ENCODE peak calls at places on chromosomes 13 and 19, in six cellular contexts. One of them, this sample, is unnamed.

GRCh38 chr19:55490478-55491436 is 2.5 kb downstream of the SSC5D start:
- DNase-seq in uterus: peak
- DNase-seq in hepatocyte: no peak
- DNase-seq in fibroblast of pulmonary artery: no peak
- DNase-seq in AG09309: no peak
- DNase-seq in gastrocnemius medialis: no peak
- DNase-seq in this sample: no peak

GRCh38 chr13:31923134-31923763 is 108.3 kb upstream of the FRY start:
- DNase-seq in fibroblast of pulmonary artery: no peak
- DNase-seq in hepatocyte: no peak
- DNase-seq in AG09309: no peak
- DNase-seq in uterus: no peak
- DNase-seq in gastrocnemius medialis: no peak
- DNase-seq in this sample: no peak

GRCh38 chr13:25678398-25678797 is 306.6 kb downstream of the ATP8A2 start:
- DNase-seq in uterus: no peak
- DNase-seq in gastrocnemius medialis: peak
- DNase-seq in hepatocyte: no peak
- DNase-seq in AG09309: no peak
- DNase-seq in fibroblast of pulmonary artery: no peak
- DNase-seq in this sample: peak

GRCh38 chr13:27257233-27257568 is 5.8 kb downstream of the RPL21 start:
- DNase-seq in gastrocnemius medialis: no peak
- DNase-seq in fibroblast of pulmonary artery: no peak
- DNase-seq in hepatocyte: no peak
- DNase-seq in uterus: no peak
- DNase-seq in AG09309: no peak
- DNase-seq in this sample: no peak

GRCh38 chr19:30314056-30314804 is 58.0 kb upstream of the ZNF536 start:
- DNase-seq in AG09309: no peak
- DNase-seq in fibroblast of pulmonary artery: no peak
- DNase-seq in gastrocnemius medialis: no peak
- DNase-seq in hepatocyte: peak
- DNase-seq in uterus: no peak
- DNase-seq in this sample: no peak

GRCh38 chr19:32861596-32861995 is 8.0 kb downstream of the SLC7A9 start:
- DNase-seq in hepatocyte: no peak
- DNase-seq in fibroblast of pulmonary artery: no peak
- DNase-seq in gastrocnemius medialis: no peak
- DNase-seq in AG09309: no peak
- DNase-seq in uterus: no peak
- DNase-seq in this sample: no peak

GRCh38 chr13:72808917-72809500 is 27.1 kb downstream of the PIBF1 start:
- DNase-seq in uterus: no peak
- DNase-seq in hepatocyte: peak
- DNase-seq in gastrocnemius medialis: no peak
- DNase-seq in fibroblast of pulmonary artery: peak
- DNase-seq in AG09309: no peak
- DNase-seq in this sample: peak

GRCh38 chr19:29370276-29370675 is 155.5 kb upstream of the VSTM2B start:
- DNase-seq in AG09309: no peak
- DNase-seq in hepatocyte: no peak
- DNase-seq in uterus: no peak
- DNase-seq in gastrocnemius medialis: no peak
- DNase-seq in fibroblast of pulmonary artery: no peak
- DNase-seq in this sample: no peak

GRCh38 chr19:41116261-41116660 is 2.0 kb downstream of the CYP2F1 start:
- DNase-seq in hepatocyte: no peak
- DNase-seq in fibroblast of pulmonary artery: no peak
- DNase-seq in gastrocnemius medialis: no peak
- DNase-seq in AG09309: no peak
- DNase-seq in uterus: no peak
- DNase-seq in this sample: no peak

GRCh38 chr13:82791035-82791434 is 1091.2 kb downstream of the SLITRK1 start:
- DNase-seq in uterus: no peak
- DNase-seq in AG09309: no peak
- DNase-seq in hepatocyte: no peak
- DNase-seq in fibroblast of pulmonary artery: no peak
- DNase-seq in gastrocnemius medialis: no peak
- DNase-seq in this sample: no peak

GRCh38 chr13:98539655-98540054 is 37.3 kb downstream of the STK24 start:
- DNase-seq in gastrocnemius medialis: no peak
- DNase-seq in fibroblast of pulmonary artery: no peak
- DNase-seq in hepatocyte: no peak
- DNase-seq in AG09309: no peak
- DNase-seq in uterus: no peak
- DNase-seq in this sample: no peak

GRCh38 chr13:38602261-38602660 is 84.6 kb upstream of the FREM2 start:
- DNase-seq in hepatocyte: no peak
- DNase-seq in gastrocnemius medialis: no peak
- DNase-seq in AG09309: no peak
- DNase-seq in uterus: no peak
- DNase-seq in fibroblast of pulmonary artery: peak
- DNase-seq in this sample: no peak

GRCh38 chr19:52665529-52665928 is 27.4 kb upstream of the ZNF83 start:
- DNase-seq in AG09309: no peak
- DNase-seq in fibroblast of pulmonary artery: no peak
- DNase-seq in gastrocnemius medialis: no peak
- DNase-seq in hepatocyte: peak
- DNase-seq in uterus: no peak
- DNase-seq in this sample: no peak

GRCh38 chr19:43527860-43528622 is 1.0 kb upstream of the ETHE1 start:
- DNase-seq in fibroblast of pulmonary artery: no peak
- DNase-seq in hepatocyte: no peak
- DNase-seq in gastrocnemius medialis: no peak
- DNase-seq in uterus: peak
- DNase-seq in AG09309: no peak
- DNase-seq in this sample: peak

GRCh38 chr19:37551123-37551993 is 43.2 kb downstream of the ZNF571 start:
- DNase-seq in hepatocyte: no peak
- DNase-seq in fibroblast of pulmonary artery: peak
- DNase-seq in AG09309: no peak
- DNase-seq in gastrocnemius medialis: no peak
- DNase-seq in uterus: no peak
- DNase-seq in this sample: peak

GRCh38 chr19:58406818-58407657 is 1.4 kb upstream of the ZNF584 start:
- DNase-seq in fibroblast of pulmonary artery: no peak
- DNase-seq in AG09309: no peak
- DNase-seq in uterus: no peak
- DNase-seq in gastrocnemius medialis: no peak
- DNase-seq in hepatocyte: peak
- DNase-seq in this sample: peak

GRCh38 chr19:46254776-46255175 is 25.2 kb downstream of the IGFL1 start:
- DNase-seq in AG09309: no peak
- DNase-seq in uterus: no peak
- DNase-seq in hepatocyte: no peak
- DNase-seq in fibroblast of pulmonary artery: no peak
- DNase-seq in gastrocnemius medialis: no peak
- DNase-seq in this sample: peak

GRCh38 chr13:51800456-51800855 is 3.5 kb downstream of the DHRS12 start:
- DNase-seq in uterus: no peak
- DNase-seq in gastrocnemius medialis: peak
- DNase-seq in AG09309: no peak
- DNase-seq in fibroblast of pulmonary artery: no peak
- DNase-seq in hepatocyte: no peak
- DNase-seq in this sample: no peak

GRCh38 chr13:29434217-29434940 is 161.1 kb downstream of the SLC7A1 start:
- DNase-seq in uterus: no peak
- DNase-seq in fibroblast of pulmonary artery: no peak
- DNase-seq in hepatocyte: no peak
- DNase-seq in AG09309: no peak
- DNase-seq in gastrocnemius medialis: no peak
- DNase-seq in this sample: no peak

GRCh38 chr13:89150362-89150761 is 1479.2 kb downstream of the SLITRK5 start:
- DNase-seq in hepatocyte: peak
- DNase-seq in fibroblast of pulmonary artery: peak
- DNase-seq in AG09309: no peak
- DNase-seq in gastrocnemius medialis: no peak
- DNase-seq in uterus: no peak
- DNase-seq in this sample: no peak

GRCh38 chr19:2420490-2420889 is 6.9 kb downstream of the TIMM13 start:
- DNase-seq in uterus: no peak
- DNase-seq in hepatocyte: no peak
- DNase-seq in gastrocnemius medialis: no peak
- DNase-seq in AG09309: no peak
- DNase-seq in fibroblast of pulmonary artery: no peak
- DNase-seq in this sample: no peak

GRCh38 chr19:38893341-38893771 is 6.1 kb downstream of the SIRT2 start:
- DNase-seq in hepatocyte: no peak
- DNase-seq in gastrocnemius medialis: no peak
- DNase-seq in uterus: no peak
- DNase-seq in AG09309: no peak
- DNase-seq in fibroblast of pulmonary artery: no peak
- DNase-seq in this sample: no peak

GRCh38 chr13:25478186-25478585 is 106.4 kb downstream of the ATP8A2 start:
- DNase-seq in fibroblast of pulmonary artery: no peak
- DNase-seq in gastrocnemius medialis: no peak
- DNase-seq in AG09309: no peak
- DNase-seq in uterus: no peak
- DNase-seq in hepatocyte: peak
- DNase-seq in this sample: no peak

GRCh38 chr19:11227201-11227886 is 12.1 kb upstream of the ANGPTL8 start:
- DNase-seq in fibroblast of pulmonary artery: no peak
- DNase-seq in AG09309: no peak
- DNase-seq in uterus: no peak
- DNase-seq in hepatocyte: no peak
- DNase-seq in gastrocnemius medialis: no peak
- DNase-seq in this sample: peak

GRCh38 chr19:31378404-31378803 is 29.2 kb upstream of the TSHZ3 start:
- DNase-seq in uterus: peak
- DNase-seq in hepatocyte: peak
- DNase-seq in AG09309: peak
- DNase-seq in fibroblast of pulmonary artery: peak
- DNase-seq in gastrocnemius medialis: no peak
- DNase-seq in this sample: no peak

GRCh38 chr13:42747399-42747873 is 33.9 kb upstream of the FAM216B start:
- DNase-seq in gastrocnemius medialis: no peak
- DNase-seq in fibroblast of pulmonary artery: peak
- DNase-seq in uterus: no peak
- DNase-seq in hepatocyte: peak
- DNase-seq in AG09309: peak
- DNase-seq in this sample: no peak

GRCh38 chr19:47641891-47642485 is 33.1 kb downstream of the BICRA start:
- DNase-seq in hepatocyte: no peak
- DNase-seq in gastrocnemius medialis: no peak
- DNase-seq in AG09309: no peak
- DNase-seq in fibroblast of pulmonary artery: peak
- DNase-seq in uterus: no peak
- DNase-seq in this sample: no peak

GRCh38 chr13:107373551-107373950 is 805.6 kb upstream of the ARGLU1 start:
- DNase-seq in AG09309: peak
- DNase-seq in fibroblast of pulmonary artery: peak
- DNase-seq in gastrocnemius medialis: no peak
- DNase-seq in uterus: no peak
- DNase-seq in hepatocyte: peak
- DNase-seq in this sample: peak

GRCh38 chr19:40251244-40251643 is 24.8 kb upstream of the CCNP start:
- DNase-seq in AG09309: no peak
- DNase-seq in gastrocnemius medialis: no peak
- DNase-seq in fibroblast of pulmonary artery: no peak
- DNase-seq in uterus: no peak
- DNase-seq in hepatocyte: no peak
- DNase-seq in this sample: no peak

GRCh38 chr19:42288881-42289555 is 12.9 kb upstream of the PRR19 start:
- DNase-seq in fibroblast of pulmonary artery: no peak
- DNase-seq in hepatocyte: no peak
- DNase-seq in AG09309: no peak
- DNase-seq in uterus: no peak
- DNase-seq in gastrocnemius medialis: no peak
- DNase-seq in this sample: no peak

GRCh38 chr13:40251343-40252032 is 415.0 kb downstream of the FOXO1 start:
- DNase-seq in fibroblast of pulmonary artery: peak
- DNase-seq in uterus: no peak
- DNase-seq in gastrocnemius medialis: no peak
- DNase-seq in hepatocyte: no peak
- DNase-seq in AG09309: no peak
- DNase-seq in this sample: no peak

GRCh38 chr13:22312405-22312803 is 641.5 kb downstream of the FGF9 start:
- DNase-seq in uterus: no peak
- DNase-seq in gastrocnemius medialis: no peak
- DNase-seq in fibroblast of pulmonary artery: no peak
- DNase-seq in AG09309: no peak
- DNase-seq in hepatocyte: no peak
- DNase-seq in this sample: no peak
- TF ChIP-seq CTCF in uterus: no peak
- TF ChIP-seq CTCF in gastrocnemius medialis: no peak
- TF ChIP-seq CTCF in fibroblast of pulmonary artery: no peak
- TF ChIP-seq CTCF in AG09309: no peak
- TF ChIP-seq CTCF in hepatocyte: no peak
- TF ChIP-seq CTCF in this sample: no peak

GRCh38 chr19:51311388-51312257 is at the start of gene IGLON5:
- DNase-seq in gastrocnemius medialis: no peak
- DNase-seq in AG09309: no peak
- DNase-seq in fibroblast of pulmonary artery: no peak
- DNase-seq in hepatocyte: peak
- DNase-seq in uterus: no peak
- DNase-seq in this sample: no peak
- H3K4me3 ChIP-seq in gastrocnemius medialis: no peak
- H3K4me3 ChIP-seq in AG09309: no peak
- H3K4me3 ChIP-seq in fibroblast of pulmonary artery: no peak
- H3K4me3 ChIP-seq in hepatocyte: peak
- H3K4me3 ChIP-seq in uterus: no peak
- H3K4me3 ChIP-seq in this sample: no peak

DNA sequence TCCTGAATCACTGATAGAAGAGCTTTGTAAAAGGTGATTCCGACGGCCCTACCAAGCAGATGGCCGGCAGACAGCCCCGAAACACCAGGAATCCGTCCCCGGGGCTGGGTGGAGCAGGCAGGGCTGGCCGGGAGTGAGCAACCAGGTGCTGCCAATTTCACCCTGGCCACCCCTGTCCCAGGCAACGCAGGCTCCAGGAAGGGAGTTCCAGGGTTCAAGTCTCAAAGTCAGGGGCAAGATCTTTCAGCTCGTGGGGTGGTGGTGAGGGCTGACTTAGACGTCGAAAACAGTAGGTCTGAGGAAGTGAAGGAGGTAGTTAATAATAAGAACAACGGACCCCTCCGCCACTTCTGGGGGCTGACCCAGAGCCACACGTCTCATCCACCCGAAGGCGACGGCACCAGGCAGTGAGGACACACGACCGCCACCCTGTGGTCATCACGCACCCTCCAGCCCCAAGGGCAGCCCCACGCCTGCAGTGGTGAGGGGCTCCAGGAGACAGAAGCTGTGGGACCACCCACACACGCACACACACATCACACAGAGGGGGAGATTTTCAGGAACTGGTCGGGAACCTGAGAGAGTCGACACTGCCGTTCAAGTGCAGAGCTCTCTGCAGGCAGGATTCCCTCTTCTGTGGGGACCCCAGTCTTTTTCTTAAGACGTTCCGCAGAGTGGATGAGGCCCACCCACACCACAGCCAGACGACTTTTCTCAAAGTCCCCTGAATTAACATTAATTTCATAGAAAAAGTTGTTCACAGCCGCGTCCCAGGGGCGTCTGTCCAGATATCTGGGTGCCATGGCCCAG is 67.2 kb downstream of the SPACA7 start:
- DNase-seq in fibroblast of pulmonary artery: no peak
- DNase-seq in AG09309: no peak
- DNase-seq in gastrocnemius medialis: no peak
- DNase-seq in hepatocyte: no peak
- DNase-seq in uterus: no peak
- DNase-seq in this sample: peak
- TF ChIP-seq CTCF in fibroblast of pulmonary artery: peak
- TF ChIP-seq CTCF in AG09309: peak
- TF ChIP-seq CTCF in gastrocnemius medialis: no peak
- TF ChIP-seq CTCF in hepatocyte: peak
- TF ChIP-seq CTCF in uterus: no peak
- TF ChIP-seq CTCF in this sample: peak

GRCh38 chr13:36343766-36344165 is 2.4 kb downstream of the SPART start:
- DNase-seq in fibroblast of pulmonary artery: no peak
- DNase-seq in gastrocnemius medialis: no peak
- DNase-seq in AG09309: no peak
- DNase-seq in uterus: no peak
- DNase-seq in hepatocyte: no peak
- DNase-seq in this sample: peak
- H3K4me3 ChIP-seq in fibroblast of pulmonary artery: peak
- H3K4me3 ChIP-seq in gastrocnemius medialis: no peak
- H3K4me3 ChIP-seq in AG09309: no peak
- H3K4me3 ChIP-seq in uterus: no peak
- H3K4me3 ChIP-seq in hepatocyte: no peak
- H3K4me3 ChIP-seq in this sample: peak

This sample was measured in NB4.